ENCODE peak calls at places on chromosomes 7 and 10, in five cellular contexts. M is WTC11, G is left lung, P is cardiac muscle cell, B is Peyer's patch. U is an unnamed sample.

GRCh38 chr7:33744293-33744692 is 161.0 kb upstream of the BMPER start:
- DNase-seq in G (no peak), B (no peak), M (no peak), P (peak), U (no peak)

GRCh38 chr7:4794591-4795350 is 19.3 kb downstream of the AP5Z1 start:
- DNase-seq in G (peak), P (no peak), B (no peak), M (no peak), U (no peak)

GRCh38 chr10:5942471-5942870 is 34.9 kb downstream of the IL15RA start:
- DNase-seq in B (no peak), P (no peak), M (no peak), G (peak), U (no peak)

GRCh38 chr7:130286881-130287280 is 6.1 kb upstream of the CPA4 start:
- DNase-seq in G (no peak), B (no peak), M (no peak), P (no peak), U (no peak)

GRCh38 chr7:26198133-26198780 is 2.3 kb downstream of the HNRNPA2B1 start:
- DNase-seq in M (no peak), B (no peak), P (no peak), G (no peak), U (no peak)

GRCh38 chr7:157925383-157925875 is 588.6 kb downstream of the DNAJB6 start:
- DNase-seq in M (no peak), B (no peak), G (no peak), P (no peak), U (no peak)

GRCh38 chr7:41994046-41994745 is 242.8 kb downstream of the GLI3 start:
- DNase-seq in M (no peak), G (no peak), B (no peak), P (peak), U (no peak)

GRCh38 chr10:126902157-126902556 is 3.1 kb upstream of the DOCK1 start:
- DNase-seq in P (peak), B (no peak), G (no peak), M (no peak), U (no peak)

GRCh38 chr7:84372155-84372621 is 177.6 kb upstream of the SEMA3A start:
- DNase-seq in M (no peak), P (peak), G (no peak), B (no peak), U (no peak)

GRCh38 chr10:89215511-89215910 is 8.4 kb upstream of the CH25H start:
- DNase-seq in M (no peak), B (no peak), P (peak), G (no peak), U (no peak)

GRCh38 chr10:89100680-89101079 is 106.4 kb downstream of the CH25H start:
- DNase-seq in M (no peak), G (no peak), B (no peak), P (peak), U (no peak)

GRCh38 chr7:49791089-49791741 is 17.8 kb downstream of the VWC2 start:
- DNase-seq in B (no peak), P (no peak), M (peak), G (no peak), U (no peak)

GRCh38 chr10:101219137-101219945 is 9.9 kb downstream of the LBX1 start:
- DNase-seq in G (no peak), P (no peak), B (no peak), M (no peak), U (no peak)

GRCh38 chr7:100247152-100247757 is 27.5 kb downstream of the PVRIG start:
- DNase-seq in B (no peak), P (peak), M (peak), G (no peak), U (no peak)

GRCh38 chr7:1257221-1257620 is 24.5 kb downstream of the UNCX start:
- DNase-seq in G (no peak), B (no peak), M (peak), P (no peak), U (no peak)

GRCh38 chr10:112383325-112383724 is 9.4 kb downstream of the ACSL5 start:
- DNase-seq in P (peak), G (no peak), M (no peak), B (peak), U (no peak)

GRCh38 chr7:37028909-37029440 is 304.7 kb upstream of the AOAH start:
- DNase-seq in G (no peak), B (no peak), M (no peak), P (no peak), U (no peak)

GRCh38 chr10:16967866-16968721 is 150.9 kb upstream of the RSU1 start:
- DNase-seq in G (no peak), B (no peak), P (peak), M (no peak), U (no peak)

GRCh38 chr10:119655566-119656001 is 4.4 kb downstream of the BAG3 start:
- DNase-seq in G (no peak), B (no peak), M (no peak), P (peak), U (no peak)

GRCh38 chr7:45920543-45921380 is at the start of gene IGFBP3:
- DNase-seq in P (peak), M (peak), B (peak), G (peak), U (no peak)

GRCh38 chr10:131354380-131354779 is 42.9 kb upstream of the TCERG1L start:
- DNase-seq in P (no peak), G (no peak), M (no peak), B (no peak), U (no peak)

GRCh38 chr10:133133471-133134231 is 26.4 kb upstream of the KNDC1 start:
- DNase-seq in M (no peak), G (peak), B (peak), P (no peak), U (no peak)

GRCh38 chr10:68564712-68565111 is 4.6 kb downstream of the TET1 start:
- DNase-seq in M (no peak), G (no peak), P (no peak), B (no peak), U (no peak)

GRCh38 chr7:37016073-37016878 is 292.0 kb upstream of the AOAH start:
- DNase-seq in P (no peak), B (no peak), G (peak), M (no peak), U (no peak)

GRCh38 chr10:46550076-46550790 is 6.2 kb downstream of the GPRIN2 start:
- DNase-seq in P (no peak), M (peak), G (peak), B (peak), U (peak)

GRCh38 chr10:98611432-98611831 is 164.7 kb upstream of the HPS1 start:
- DNase-seq in G (no peak), M (no peak), B (no peak), P (no peak), U (no peak)

GRCh38 chr7:41054960-41055700 is 647.8 kb downstream of the INHBA start:
- DNase-seq in G (no peak), B (no peak), P (no peak), M (no peak), U (no peak)

GRCh38 chr7:159197066-159197975 is 52.7 kb upstream of the VIPR2 start:
- DNase-seq in G (peak), P (no peak), B (no peak), M (peak), U (no peak)

GRCh38 chr10:48792687-48793096 is 108.0 kb downstream of the WDFY4 start:
- DNase-seq in G (no peak), B (no peak), P (peak), M (no peak), U (no peak)

GRCh38 chr7:66964391-66964790 is 31.0 kb downstream of the SBDS start:
- DNase-seq in B (no peak), M (no peak), G (no peak), P (peak), U (no peak)

GRCh38 chr10:102593804-102594079 is 50.5 kb upstream of the TRIM8 start:
- DNase-seq in M (no peak), G (no peak), P (no peak), B (no peak), U (no peak)

GRCh38 chr10:95220539-95220938 is 26.5 kb downstream of the ACSM6 start:
- DNase-seq in G (no peak), M (no peak), B (no peak), P (no peak), U (no peak)

GRCh38 chr10:63133056-63133786 is at the start of gene NRBF2:
- DNase-seq in M (peak), G (peak), P (peak), B (peak), U (peak)
- TF ChIP-seq CTCF in M (no peak), G (no peak), P (peak), B (peak), U (peak)

DNA sequence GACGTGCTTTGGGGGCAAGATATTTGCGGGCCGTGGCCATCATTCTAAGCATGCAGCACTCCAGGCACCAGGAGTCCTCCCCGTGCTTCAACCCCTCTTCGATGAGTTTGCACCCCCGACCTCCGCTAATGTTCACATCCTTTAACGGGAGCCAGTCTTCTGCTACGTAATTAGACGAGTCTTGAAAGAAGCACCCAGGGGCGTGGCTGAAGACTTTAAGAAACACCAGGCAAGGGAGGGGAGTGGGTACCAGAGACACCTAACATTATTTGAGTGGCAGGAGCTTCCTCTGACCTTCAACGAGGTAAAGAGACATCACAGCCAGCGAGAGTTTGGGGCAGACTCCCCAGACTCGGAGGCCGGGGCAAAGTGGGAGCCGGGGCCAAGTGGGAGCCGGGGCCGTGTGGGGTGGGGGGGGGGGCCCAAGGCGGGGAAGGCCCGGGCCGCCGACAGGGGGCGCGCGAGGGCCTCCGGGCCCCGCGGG is 31.1 kb upstream of the TOMM7 start:
- DNase-seq in M (peak), G (no peak), P (peak), B (no peak), U (no peak)
- TF ChIP-seq CTCF in M (peak), G (peak), P (no peak), B (no peak), U (no peak)

GRCh38 chr7:104096683-104097082 is 107.2 kb upstream of the RELN start:
- DNase-seq in G (no peak), P (peak), M (peak), B (no peak), U (no peak)
- TF ChIP-seq CTCF in G (no peak), P (peak), M (no peak), B (no peak), U (no peak)

DNA sequence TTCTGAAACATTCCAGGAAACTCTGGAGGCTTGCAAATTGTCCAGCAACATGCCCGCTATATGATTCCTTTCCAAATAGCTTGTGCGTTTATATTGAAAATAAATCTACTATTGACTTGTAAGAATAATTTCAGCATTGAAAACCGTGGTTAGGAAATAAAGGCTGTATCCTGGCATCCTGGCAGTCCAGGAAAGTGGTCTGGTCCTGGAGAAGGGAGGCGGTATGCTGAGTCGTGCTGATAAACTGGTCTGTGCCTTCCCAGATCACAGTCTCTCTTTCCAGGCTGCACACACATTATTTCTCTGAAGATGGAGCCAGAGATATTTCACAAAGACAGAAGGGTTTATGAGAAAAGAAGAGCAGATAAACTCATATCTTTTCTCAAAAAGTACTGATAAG is 350.1 kb upstream of the COBL start:
- DNase-seq in G (no peak), P (no peak), M (no peak), B (no peak), U (no peak)
- TF ChIP-seq CTCF in G (no peak), P (no peak), M (no peak), B (no peak), U (no peak)

GRCh38 chr7:48031111-48031510 is 2.2 kb upstream of the SUN3 start:
- DNase-seq in G (no peak), P (no peak), M (no peak), B (no peak), U (no peak)

GRCh38 chr7:48033922-48034321 is 1.4 kb upstream of the C7orf57 start:
- DNase-seq in M (no peak), B (no peak), P (no peak), G (no peak), U (no peak)

GRCh38 chr7:48038815-48039496 is 3.6 kb downstream of the C7orf57 start:
- DNase-seq in P (no peak), G (no peak), M (no peak), B (no peak), U (no peak)

GRCh38 chr7:48035967-48036478 is 680 bp downstream of the C7orf57 start:
- DNase-seq in M (peak), B (peak), P (peak), G (peak), U (no peak)

DNA sequence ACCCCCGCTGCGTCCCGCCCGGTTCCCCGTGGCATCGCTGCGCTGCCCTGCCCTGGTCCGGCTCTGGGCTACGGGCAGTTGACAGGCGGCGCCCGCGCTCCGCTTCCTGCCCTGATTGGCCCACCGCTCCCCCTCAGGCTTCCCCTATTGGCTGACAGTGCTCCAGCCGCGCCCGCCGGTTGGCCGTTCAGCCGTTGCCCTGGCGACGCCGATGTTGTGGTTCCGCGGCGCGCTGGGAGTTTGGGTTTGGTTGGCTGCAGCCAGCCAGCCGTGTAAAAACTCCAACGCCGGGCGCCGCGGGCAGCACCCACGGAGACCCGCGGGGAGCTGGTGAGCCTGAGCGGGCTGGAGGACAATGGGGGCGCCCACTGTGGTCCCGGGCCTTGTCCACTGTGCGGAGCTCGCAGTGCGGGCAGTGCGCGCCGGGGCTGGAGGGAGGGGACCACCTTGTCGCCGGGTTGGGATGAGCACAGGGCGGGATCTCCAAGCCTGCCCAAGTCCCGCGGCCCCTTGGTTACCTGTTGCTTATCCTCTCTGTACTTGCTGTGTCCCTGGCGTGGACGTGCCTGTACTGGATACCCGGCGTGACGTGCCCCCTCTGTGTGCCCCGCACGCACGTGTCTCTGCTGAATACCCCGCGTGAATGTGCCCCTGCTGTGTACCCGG is at the start of gene C7orf57:
- DNase-seq in B (peak), P (peak), G (peak), M (peak), U (peak)
- TF ChIP-seq CTCF in B (no peak), P (no peak), G (no peak), M (no peak), U (no peak)

DNA sequence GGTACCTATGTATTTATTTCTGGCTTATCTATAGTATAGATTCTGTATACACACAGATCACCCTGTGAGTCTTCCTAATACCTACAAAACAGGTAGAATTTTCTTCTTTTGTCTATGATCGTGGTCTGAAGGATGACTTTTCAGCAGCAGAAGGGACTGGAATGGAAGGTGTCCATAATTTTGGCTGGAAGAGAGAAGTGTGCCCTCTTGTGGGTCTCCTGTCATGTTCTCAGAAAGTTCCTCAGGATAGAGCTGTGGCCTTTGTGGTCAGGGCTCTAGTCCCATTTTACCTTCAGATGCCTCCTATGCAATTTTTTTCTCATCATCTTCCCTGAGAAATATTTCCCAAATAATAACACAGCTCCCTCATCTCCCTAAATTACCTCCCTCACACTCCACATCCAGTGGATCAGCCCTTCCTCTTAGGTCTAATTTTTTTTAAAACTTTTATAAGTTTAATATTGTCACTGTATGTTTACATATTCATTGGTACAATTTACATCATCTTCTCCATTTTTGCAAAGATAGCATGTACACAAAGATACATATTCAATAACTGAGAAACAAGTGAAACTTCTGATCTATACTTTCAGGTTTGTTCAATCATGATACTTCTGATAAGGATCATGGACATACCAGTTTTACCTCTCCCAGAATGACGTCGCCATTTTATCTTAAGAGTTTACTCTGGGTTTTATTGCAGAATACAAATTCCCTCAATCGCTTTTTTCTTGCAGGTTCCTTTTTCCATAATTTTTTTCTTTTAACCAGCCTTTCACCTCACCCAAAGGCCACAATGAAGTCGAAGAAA is 112.7 kb downstream of the REEP3 start:
- DNase-seq in G (no peak), P (peak), B (no peak), M (no peak), U (no peak)
- TF ChIP-seq CTCF in G (no peak), P (peak), B (peak), M (no peak), U (no peak)

GRCh38 chr10:70106958-70107791 is 25.4 kb downstream of the AIFM2 start:
- DNase-seq in P (no peak), B (no peak), G (no peak), M (peak), U (no peak)
- TF ChIP-seq CTCF in P (peak), B (peak), G (no peak), M (peak), U (no peak)

DNA sequence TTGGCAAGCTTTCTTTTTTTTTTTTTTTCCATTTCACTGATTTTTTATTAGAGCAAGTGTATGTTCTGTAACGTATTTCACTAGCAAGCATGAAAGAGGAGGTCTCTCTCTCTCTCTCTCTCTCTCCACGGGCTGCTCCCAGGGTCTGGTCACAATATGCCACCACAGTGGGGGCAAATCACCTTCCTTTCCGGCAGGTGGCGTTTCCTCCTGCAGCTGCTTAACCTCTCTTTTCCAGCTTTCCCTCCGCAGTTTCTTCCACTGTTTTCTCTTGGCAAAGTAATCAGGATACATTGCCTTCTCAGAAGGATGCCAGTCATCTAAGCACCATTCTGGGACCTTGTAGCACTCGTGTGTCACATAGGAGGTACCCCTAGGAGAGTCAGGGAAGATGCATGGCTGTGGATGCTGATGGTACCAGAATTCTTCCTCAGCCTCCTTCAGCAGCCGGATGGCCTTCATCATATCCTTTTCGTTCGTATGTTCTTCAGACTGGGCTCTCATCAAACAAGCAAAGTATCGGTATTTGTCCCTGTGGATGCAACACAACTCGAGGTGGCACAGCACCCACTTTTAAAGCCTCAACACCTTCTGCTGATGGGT is 197.3 kb upstream of the PODXL start:
- DNase-seq in G (no peak), B (no peak), P (peak), M (peak), U (no peak)
- TF ChIP-seq CTCF in G (no peak), B (peak), P (peak), M (peak), U (no peak)

GRCh38 chr10:93874309-93875031 is 19.3 kb upstream of the SLC35G1 start:
- DNase-seq in M (no peak), G (no peak), P (no peak), B (no peak), U (no peak)
- TF ChIP-seq CTCF in M (no peak), G (no peak), P (no peak), B (no peak), U (no peak)

DNA sequence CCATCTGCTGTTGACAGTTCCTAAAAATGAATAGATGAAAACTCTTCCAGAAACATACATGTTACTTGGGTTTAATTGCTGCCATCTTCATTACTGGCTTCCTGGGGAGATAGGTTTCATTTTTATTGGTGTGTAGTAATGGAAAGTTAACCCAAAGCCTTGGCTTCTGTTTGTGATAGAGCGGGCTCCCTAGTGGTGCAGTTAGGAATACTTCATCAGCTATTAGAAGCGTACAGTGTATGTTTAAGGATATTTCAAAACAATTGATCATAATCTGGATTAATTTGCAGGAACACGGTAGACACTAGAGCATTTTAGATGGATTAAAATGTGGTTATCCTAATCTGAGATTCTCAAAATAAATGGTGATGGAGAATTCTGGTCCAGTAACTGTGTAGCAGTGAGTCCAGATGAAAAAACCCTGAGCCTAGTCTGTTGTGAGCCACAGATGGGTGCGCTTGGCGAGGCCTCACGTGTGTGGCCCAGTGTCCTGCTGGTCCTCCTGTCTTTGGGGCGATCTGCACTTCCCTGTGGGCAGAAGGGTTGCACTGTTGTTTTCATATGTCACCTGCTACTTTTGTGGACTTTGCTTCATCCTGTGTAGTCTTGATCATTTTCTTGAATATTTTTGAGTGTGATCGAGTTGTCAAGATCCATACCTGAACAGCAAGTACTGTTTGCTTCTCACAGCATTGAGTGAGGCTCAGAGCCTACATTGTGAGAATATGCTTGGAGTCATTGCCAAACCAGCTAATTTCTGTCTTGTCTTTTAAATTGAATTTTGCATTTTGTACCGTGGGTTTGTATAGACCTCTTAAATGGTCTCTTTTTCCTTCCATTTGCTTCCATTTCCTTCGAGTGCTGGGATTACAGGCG is 44.5 kb downstream of the SHH start:
- DNase-seq in G (no peak), B (no peak), P (no peak), M (no peak), U (no peak)
- TF ChIP-seq CTCF in G (no peak), B (no peak), P (no peak), M (no peak), U (no peak)

U was measured in natural killer cell.